ENCODE peak calls at places on chromosomes 16 and 17, in six cellular contexts. U, D, A, B, I and M are unnamed samples.

GRCh38 chr17:35588196-35588920 is 1.2 kb downstream of the AP2B1 start:
- DNase-seq in U (no peak), D (peak), A (no peak), B (no peak), I (no peak), M (no peak)

GRCh38 chr17:67441052-67441738 is 64.1 kb downstream of the PITPNC1 start:
- DNase-seq in U (peak), D (peak), A (peak), B (no peak), I (peak), M (no peak)

GRCh38 chr16:29767062-29767461 is 11.0 kb upstream of the ZG16 start:
- DNase-seq in U (no peak), D (no peak), A (no peak), B (no peak), I (no peak), M (no peak)

GRCh38 chr16:79874391-79874790 is 273.9 kb upstream of the MAF start:
- DNase-seq in U (no peak), D (no peak), A (no peak), B (no peak), I (no peak), M (no peak)

GRCh38 chr17:61217878-61218437 is 181.7 kb upstream of the TBX2 start:
- DNase-seq in U (no peak), D (no peak), A (no peak), B (no peak), I (no peak), M (no peak)

GRCh38 chr17:57956311-57957119 is 1.3 kb upstream of the CUEDC1 start:
- DNase-seq in U (no peak), D (no peak), A (peak), B (no peak), I (no peak), M (no peak)

GRCh38 chr17:8494506-8495111 is 58.9 kb downstream of the NDEL1 start:
- DNase-seq in U (no peak), D (no peak), A (no peak), B (no peak), I (no peak), M (no peak)

GRCh38 chr17:40500709-40501108 is 714 bp downstream of the TNS4 start:
- DNase-seq in U (no peak), D (no peak), A (no peak), B (no peak), I (no peak), M (no peak)

GRCh38 chr17:43983515-43984411 is 20.7 kb upstream of the NAGS start:
- DNase-seq in U (no peak), D (peak), A (no peak), B (peak), I (no peak), M (no peak)

GRCh38 chr16:65285128-65286120 is 163.6 kb upstream of the CDH11 start:
- DNase-seq in U (no peak), D (no peak), A (no peak), B (no peak), I (no peak), M (no peak)

GRCh38 chr16:4409081-4409932 is 7.1 kb downstream of the CORO7 start:
- DNase-seq in U (no peak), D (no peak), A (no peak), B (peak), I (no peak), M (no peak)

GRCh38 chr17:68248199-68248825 is 469 bp downstream of the AMZ2 start:
- DNase-seq in U (no peak), D (no peak), A (peak), B (peak), I (no peak), M (no peak)

GRCh38 chr16:14531613-14532012 is 98.4 kb downstream of the PARN start:
- DNase-seq in U (no peak), D (no peak), A (no peak), B (no peak), I (no peak), M (no peak)

GRCh38 chr16:81937305-81938038 is 73.8 kb downstream of the SDR42E1 start:
- DNase-seq in U (no peak), D (no peak), A (no peak), B (no peak), I (no peak), M (no peak)

GRCh38 chr16:5065813-5066212 is at the start of gene C16orf89:
- DNase-seq in U (no peak), D (no peak), A (no peak), B (no peak), I (peak), M (no peak)

GRCh38 chr17:77577491-77577890 is 381.0 kb upstream of the TNRC6C start:
- DNase-seq in U (no peak), D (no peak), A (no peak), B (no peak), I (no peak), M (no peak)

GRCh38 chr17:83057793-83058477 is 21.5 kb upstream of the METRNL start:
- DNase-seq in U (no peak), D (no peak), A (peak), B (no peak), I (no peak), M (no peak)